ENCODE peak calls at places on chromosomes 7 and 10, in four cellular contexts. O is HepG2, G is H1, U is K562. D is an unnamed sample.

GRCh38 chr7:158447206-158448171 is 140.1 kb downstream of the PTPRN2 start:
- DNase-seq in O (no peak), G (no peak), U (no peak), D (no peak)

GRCh38 chr10:36349445-36350063 is 707.5 kb upstream of the FZD8 start:
- DNase-seq in O (no peak), G (no peak), U (no peak), D (no peak)

GRCh38 chr10:116696919-116697318 is 45.4 kb downstream of the HSPA12A start:
- DNase-seq in O (no peak), G (no peak), U (no peak), D (no peak)

GRCh38 chr7:143980746-143981510 is 19.2 kb upstream of the OR6B1 start:
- DNase-seq in O (no peak), G (no peak), U (no peak), D (no peak)

GRCh38 chr10:51766423-51767145 is 67.2 kb upstream of the CSTF2T start:
- DNase-seq in O (no peak), G (no peak), U (no peak), D (no peak)

GRCh38 chr10:126975221-126975620 is 70.0 kb downstream of the DOCK1 start:
- DNase-seq in O (no peak), G (no peak), U (no peak), D (no peak)

GRCh38 chr10:62062752-62063512 is 161.4 kb downstream of the ARID5B start:
- DNase-seq in O (no peak), G (no peak), U (no peak), D (no peak)

GRCh38 chr10:101292194-101293006 is 61.6 kb upstream of the BTRC start:
- DNase-seq in O (no peak), G (no peak), U (peak; percentile 36), D (no peak)

GRCh38 chr7:150738092-150739044 is 1.1 kb downstream of the GIMAP5 start:
- DNase-seq in O (no peak), G (no peak), U (no peak), D (no peak)

GRCh38 chr7:103299660-103300059 is 2.4 kb downstream of the PMPCB start:
- DNase-seq in O (no peak), G (no peak), U (no peak), D (no peak)

GRCh38 chr10:62261666-62262065 is 7.0 kb downstream of the RTKN2 start:
- DNase-seq in O (no peak), G (no peak), U (no peak), D (no peak)

GRCh38 chr10:28331821-28332220 is 29.0 kb upstream of the MPP7 start:
- DNase-seq in O (no peak), G (no peak), U (no peak), D (no peak)

GRCh38 chr10:1529806-1530413 is 207.4 kb downstream of the ADARB2 start:
- DNase-seq in O (no peak), G (no peak), U (no peak), D (no peak)

GRCh38 chr10:12869427-12869826 is 132.1 kb downstream of the CCDC3 start:
- DNase-seq in O (no peak), G (no peak), U (no peak), D (no peak)

GRCh38 chr7:2689951-2690705 is 2.1 kb downstream of the AMZ1 start:
- DNase-seq in O (no peak), G (no peak), U (no peak), D (no peak)

GRCh38 chr10:56135806-56136205 is 225.3 kb downstream of the ZWINT start:
- DNase-seq in O (no peak), G (no peak), U (no peak), D (no peak)

GRCh38 chr10:101897633-101898032 is 54.0 kb upstream of the KCNIP2 start:
- DNase-seq in O (no peak), G (no peak), U (no peak), D (no peak)

GRCh38 chr7:65387893-65388292 is 14.2 kb downstream of the ZNF92 start:
- DNase-seq in O (no peak), G (no peak), U (no peak), D (peak; percentile 20)

GRCh38 chr10:16436367-16436757 is 448 bp upstream of the PTER start:
- DNase-seq in O (no peak), G (no peak), U (no peak), D (no peak)

GRCh38 chr7:124497209-124497608 is 268.4 kb downstream of the GPR37 start:
- DNase-seq in O (no peak), G (no peak), U (no peak), D (no peak)

GRCh38 chr7:20393021-20394015 is 62.6 kb downstream of the ITGB8 start:
- DNase-seq in O (no peak), G (no peak), U (no peak), D (peak; percentile 8)

GRCh38 chr7:127675716-127676115 is 23.7 kb downstream of the SND1 start:
- DNase-seq in O (no peak), G (no peak), U (no peak), D (no peak)

GRCh38 chr7:133699390-133699789 is 427.8 kb upstream of the LRGUK start:
- DNase-seq in O (no peak), G (no peak), U (no peak), D (no peak)

GRCh38 chr10:89332092-89332633 is 4.4 kb downstream of the IFIT3 start:
- DNase-seq in O (peak; percentile 41), G (no peak), U (no peak), D (peak; percentile 92)

GRCh38 chr7:134798155-134798554 is 18.7 kb downstream of the CALD1 start:
- DNase-seq in O (no peak), G (no peak), U (no peak), D (no peak)

GRCh38 chr7:77327932-77328628 is 88.1 kb downstream of the GSAP start:
- DNase-seq in O (no peak), G (no peak), U (no peak), D (no peak)

GRCh38 chr7:27670676-27671075 is 8.0 kb upstream of the HIBADH start:
- DNase-seq in O (no peak), G (no peak), U (no peak), D (no peak)

GRCh38 chr10:31774291-31774900 is 154.2 kb downstream of the ARHGAP12 start:
- DNase-seq in O (no peak), G (no peak), U (no peak), D (no peak)

GRCh38 chr7:148521271-148521670 is 69.3 kb upstream of the C7orf33 start:
- DNase-seq in O (no peak), G (no peak), U (no peak), D (no peak)

GRCh38 chr10:132637477-132638129 is 100.0 kb downstream of the INPP5A start:
- DNase-seq in O (peak; percentile 59), G (no peak), U (peak; percentile 20), D (peak; percentile 43)

GRCh38 chr7:11491811-11492210 is 340.2 kb downstream of the THSD7A start:
- DNase-seq in O (no peak), G (no peak), U (no peak), D (no peak)

GRCh38 chr10:14838582-14839304 is 637 bp downstream of the HSPA14 start:
- DNase-seq in O (peak; percentile 18), G (peak; percentile 13), U (peak; percentile 74), D (no peak)

GRCh38 chr10:23173549-23174074 is 18.5 kb upstream of the PTF1A start:
- DNase-seq in O (no peak), G (no peak), U (no peak), D (no peak)

GRCh38 chr10:6108631-6109443 is 20.0 kb downstream of the RBM17 start:
- DNase-seq in O (peak; percentile 42), G (peak; percentile 49), U (peak; percentile 55), D (no peak)

DNA sequence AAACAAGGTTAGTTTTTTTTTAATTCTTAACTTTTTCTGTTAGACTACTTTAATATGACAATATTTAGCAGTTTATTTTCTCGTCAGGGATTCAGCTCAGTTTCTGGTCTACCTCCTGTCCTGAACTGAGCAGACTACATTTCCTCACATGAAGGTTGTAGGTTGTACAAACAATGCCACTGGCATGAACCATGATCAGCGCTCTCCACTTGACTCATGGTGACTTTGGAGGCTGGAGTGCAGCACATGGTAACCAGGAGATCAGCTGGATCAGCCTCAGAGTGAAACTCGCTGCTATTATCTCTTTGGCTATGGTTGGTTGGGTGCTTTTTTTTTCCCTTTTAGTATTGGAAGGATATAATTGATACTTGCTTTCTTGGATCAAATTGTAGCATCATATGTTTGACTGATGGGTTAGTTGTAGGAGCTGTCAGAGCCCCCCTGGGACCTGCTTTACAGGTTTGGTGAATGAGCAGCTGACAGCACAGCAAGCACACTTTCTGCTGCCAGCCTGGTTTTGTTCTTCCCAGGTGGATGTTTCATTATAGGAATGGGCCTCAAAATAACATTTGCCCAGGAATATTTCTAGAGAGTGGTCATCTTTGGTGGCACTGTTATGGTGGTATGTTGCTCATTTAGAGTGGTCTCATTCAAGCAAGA is 556.4 kb downstream of the AUTS2 start:
- DNase-seq in O (no peak), G (no peak), U (no peak), D (no peak)
- TF ChIP-seq CHD2 in O (no peak), G (no peak), U (no peak), D (no peak)

GRCh38 chr7:5766321-5766761 is 15.1 kb downstream of the RNF216 start:
- DNase-seq in O (no peak), G (no peak), U (no peak), D (no peak)
- TF ChIP-seq ATF3 in O (no peak), G (no peak), U (no peak), D (no peak)

DNA sequence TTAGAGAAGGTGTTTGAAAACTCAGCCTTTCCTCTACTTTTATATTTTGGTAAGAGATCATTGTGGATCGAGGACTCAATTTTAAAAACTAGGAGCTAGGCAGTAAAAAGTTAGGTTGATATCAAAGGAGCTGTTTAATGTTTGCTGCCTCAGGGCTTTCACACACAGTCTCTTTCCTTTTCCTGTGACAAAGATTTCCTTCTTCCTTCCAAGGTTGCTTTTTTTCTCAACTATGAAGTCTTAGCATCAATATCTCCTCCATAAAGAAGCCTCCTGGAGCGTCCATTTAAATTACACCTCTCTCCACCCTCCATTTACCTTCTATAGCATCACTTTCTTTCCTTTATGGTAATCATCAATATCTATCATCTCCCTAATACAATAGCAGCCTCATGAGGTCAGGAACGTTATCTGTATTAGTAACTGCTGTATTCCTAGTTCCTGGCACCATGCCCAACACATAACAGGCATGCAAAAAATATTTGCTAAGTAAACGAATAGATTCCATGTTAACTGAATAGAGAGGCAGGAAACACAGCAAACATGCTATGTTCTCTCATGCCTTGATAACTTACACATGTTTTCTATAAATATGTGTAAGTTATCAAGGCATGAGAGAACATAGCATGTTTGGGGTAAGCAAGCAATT is 48.5 kb downstream of the GNAT3 start:
- DNase-seq in O (no peak), G (no peak), U (no peak), D (no peak)
- TF ChIP-seq CHD2 in O (no peak), G (no peak), U (no peak), D (no peak)

DNA sequence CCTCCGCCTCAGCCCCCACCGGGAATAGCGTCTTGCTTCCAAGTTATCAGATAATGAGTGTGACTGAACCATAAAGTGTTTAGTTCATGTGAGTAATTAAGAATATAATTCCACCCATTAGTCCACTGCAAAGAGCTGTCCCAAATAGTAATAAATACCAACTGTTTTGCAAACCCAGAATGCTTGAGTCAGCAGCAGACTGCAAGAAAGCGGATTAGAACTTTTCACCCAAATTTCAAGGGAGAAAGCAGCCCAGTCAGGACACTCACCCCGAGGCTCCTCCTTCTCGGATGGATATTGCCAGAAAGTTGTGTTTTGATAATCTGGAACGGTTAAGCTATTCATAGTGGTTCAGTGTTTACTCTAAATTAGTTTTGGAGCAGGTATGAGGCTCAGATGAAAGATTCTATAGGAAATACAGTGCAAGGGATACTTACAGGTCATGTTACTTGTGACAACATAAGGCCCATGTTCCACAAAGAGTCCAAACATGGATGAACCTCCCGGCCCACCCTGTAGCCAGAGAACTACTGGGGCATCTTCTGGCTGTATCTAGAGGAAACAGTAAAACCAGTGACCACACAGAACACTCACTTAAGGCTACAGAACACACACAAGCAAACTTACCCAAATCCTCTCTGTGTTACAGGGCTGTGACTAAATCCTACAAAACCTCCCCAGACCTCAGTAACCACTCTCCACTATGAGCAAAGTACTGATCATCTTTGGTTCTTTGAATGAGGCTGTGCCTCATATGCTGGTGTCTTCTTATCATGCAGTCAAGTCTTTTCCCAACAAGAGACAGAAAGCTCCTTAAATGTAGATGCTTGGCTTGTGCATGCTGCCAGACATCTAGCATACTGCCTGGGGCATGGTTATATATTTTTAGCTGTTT is 50.4 kb downstream of the CPVL start:
- DNase-seq in O (no peak), G (no peak), U (no peak), D (no peak)
- TF ChIP-seq ATF3 in O (no peak), G (no peak), U (no peak), D (no peak)